ENCODE peak calls at places on chromosomes 16 and 17, in five cellular contexts. F is body of pancreas, O is tibial nerve, Q is AG04449, M is GM13977. R is an unnamed sample.

GRCh38 chr16:86104537-86105048 is 205.6 kb downstream of the IRF8 start:
- DNase-seq in M (no peak), O (no peak), F (no peak), Q (no peak), R (no peak)

GRCh38 chr16:80932725-80933124 is 74.0 kb downstream of the CMC2 start:
- DNase-seq in O (no peak), M (no peak), Q (peak; percentile 86), F (peak; percentile 28), R (no peak)

GRCh38 chr17:82277851-82278250 is 4.4 kb upstream of the CSNK1D start:
- DNase-seq in Q (no peak), M (no peak), O (no peak), F (no peak), R (no peak)

GRCh38 chr17:50052822-50053653 is 2.9 kb upstream of the ITGA3 start:
- DNase-seq in F (peak; percentile 47), Q (no peak), O (no peak), M (no peak), R (no peak)

GRCh38 chr16:54930034-54930938 is at the start of gene IRX5:
- DNase-seq in Q (peak; percentile 86), F (peak; percentile 83), M (peak; percentile 51), O (peak; percentile 40), R (peak; percentile 43)

GRCh38 chr17:17445925-17446665 is 30.7 kb upstream of the MED9 start:
- DNase-seq in Q (peak; percentile 74), M (no peak), F (peak; percentile 77), O (peak; percentile 67), R (no peak)

GRCh38 chr17:37488009-37488604 is 1.6 kb upstream of the DUSP14 start:
- DNase-seq in F (peak; percentile 46), Q (peak; percentile 99), M (peak; percentile 41), O (no peak), R (no peak)

GRCh38 chr17:42179911-42180410 is 981 bp downstream of the KCNH4 start:
- DNase-seq in Q (no peak), O (no peak), F (peak; percentile 54), M (no peak), R (peak; percentile 61)

GRCh38 chr17:2239882-2240430 is 63.6 kb downstream of the SMG6 start:
- DNase-seq in F (peak; percentile 33), M (peak; percentile 69), O (no peak), Q (no peak), R (peak; percentile 71)

GRCh38 chr16:25796239-25796638 is 104.5 kb downstream of the HS3ST4 start:
- DNase-seq in Q (no peak), M (no peak), F (no peak), O (no peak), R (no peak)

GRCh38 chr17:64063766-64064224 is 43.4 kb upstream of the ICAM2 start:
- DNase-seq in Q (no peak), M (peak; percentile 39), F (peak; percentile 87), O (no peak), R (no peak)
- TF ChIP-seq CTCF in Q (peak; percentile 47), M (peak; percentile 69), F (peak; percentile 66), O (peak; percentile 52), R (peak; percentile 72)

DNA sequence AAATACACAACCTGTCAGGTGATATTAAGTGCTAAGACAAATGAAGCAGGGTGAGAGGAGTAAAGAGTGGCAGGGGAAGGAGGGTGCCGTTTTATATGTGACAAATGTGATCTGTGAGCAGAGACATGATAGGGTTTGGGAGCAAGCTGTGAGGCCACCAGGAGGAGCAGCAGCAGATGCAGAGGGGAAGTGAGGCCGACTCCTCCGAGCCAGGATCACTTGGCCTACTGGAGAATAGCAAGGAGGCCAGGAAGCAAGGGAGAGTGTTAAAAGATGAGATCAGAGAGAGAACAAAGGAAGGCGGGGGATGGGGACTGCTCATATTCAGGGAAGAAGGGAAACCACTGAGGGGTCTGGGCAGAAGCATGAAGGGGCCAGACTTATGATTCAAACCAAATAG is 129.4 kb downstream of the TANGO6 start:
- DNase-seq in O (no peak), M (no peak), F (no peak), Q (no peak), R (no peak)
- TF ChIP-seq CTCF in O (no peak), M (no peak), F (no peak), Q (peak; percentile 72), R (no peak)

DNA sequence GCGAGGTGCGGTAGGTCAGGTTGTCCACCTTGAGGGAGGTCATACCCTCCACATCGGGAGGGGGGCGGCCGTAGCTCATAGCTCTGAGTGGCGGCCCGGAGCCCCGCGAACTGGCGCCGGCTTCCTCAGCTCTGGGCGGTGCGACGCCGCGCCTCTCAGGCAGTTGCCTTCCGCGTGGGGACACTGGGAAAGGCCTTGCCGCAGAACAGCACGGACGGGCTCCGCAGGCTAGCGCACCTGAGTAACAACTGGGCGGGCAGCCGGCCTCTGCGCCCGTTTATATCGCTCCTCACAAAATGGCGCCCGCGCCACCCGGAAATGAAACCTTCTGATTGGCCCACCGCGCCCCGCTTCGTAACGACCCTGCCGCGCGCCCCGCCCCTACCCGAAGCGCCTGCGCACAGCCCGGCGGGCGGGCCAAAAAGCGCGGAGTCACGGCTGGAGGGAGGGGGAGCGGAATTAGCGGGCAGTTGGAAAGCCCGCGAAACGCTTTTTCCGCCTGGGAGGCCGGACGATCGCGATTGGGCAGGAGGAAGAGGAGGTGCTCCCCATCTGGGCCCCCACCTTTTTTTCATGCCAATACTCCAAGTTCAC is at the start of gene SRSF2:
- DNase-seq in Q (peak; percentile 84), O (peak; percentile 98), F (peak; percentile 98), M (peak; percentile 99), R (peak; percentile 97)
- TF ChIP-seq CTCF in Q (no peak), O (peak; percentile 30), F (no peak), M (no peak), R (no peak)

GRCh38 chr16:17557480-17557879 is 86.7 kb upstream of the XYLT1 start:
- DNase-seq in O (no peak), Q (no peak), F (no peak), M (no peak), R (no peak)

GRCh38 chr16:17560548-17560947 is 89.8 kb upstream of the XYLT1 start:
- DNase-seq in M (no peak), O (no peak), Q (no peak), F (no peak), R (no peak)

GRCh38 chr16:17555176-17555575 is 84.4 kb upstream of the XYLT1 start:
- DNase-seq in Q (peak; percentile 80), M (no peak), F (no peak), O (no peak), R (no peak)

GRCh38 chr16:17552351-17552750 is 81.6 kb upstream of the XYLT1 start:
- DNase-seq in Q (no peak), M (no peak), F (no peak), O (no peak), R (no peak)

GRCh38 chr16:17556276-17557052 is 85.7 kb upstream of the XYLT1 start:
- DNase-seq in O (no peak), Q (no peak), M (peak; percentile 41), F (no peak), R (peak; percentile 39)
- TF ChIP-seq CTCF in O (no peak), Q (peak; percentile 57), M (peak; percentile 50), F (peak; percentile 42), R (peak; percentile 50)

GRCh38 chr17:19312406-19312805 is 50.1 kb downstream of the B9D1 start:
- DNase-seq in O (no peak), F (no peak), Q (no peak), M (no peak), R (no peak)
- TF ChIP-seq CTCF in O (no peak), F (no peak), Q (no peak), M (no peak), R (no peak)

R was measured in GM10248.